ENCODE peak calls at places on chromosomes 2 and 18, in ten cellular contexts. Q is immature natural killer cell; R is stimulated activated naive B cell treated with anti-CD40 and anti-IgM and Interleukin-4, amounts not matched to agents 10 μg/mL and 1 μg/mL and 100 μg/mL, for 72 hours; Y is ACHN; V is stimulated activated CD4-positive, alpha-beta T cell treated with anti-CD3 and anti-CD28 coated beads, Interleukin-2, amount 100 ng/mL, for 24 hours; O is bronchial epithelial cell; E is Kasumi-1; I is fibroblast of mammary gland; J is HT1080; X is NCI-H510A treated with DMSO at 0.1 percent for 48 hours. T is an unnamed sample.

GRCh38 chr2:119929537-119929936 is 83.3 kb upstream of the EPB41L5 start:
- DNase-seq in Q (peak; percentile 74), R (no peak), Y (no peak), V (no peak), O (no peak), E (no peak), I (no peak), J (no peak), X (no peak), T (no peak)

GRCh38 chr2:95551055-95551568 is 40.7 kb upstream of the TRIM43 start:
- DNase-seq in Q (no peak), R (no peak), Y (no peak), V (no peak), O (no peak), E (no peak), I (no peak), J (no peak), X (no peak), T (no peak)

GRCh38 chr2:179612108-179612507 is 249.3 kb downstream of the ZNF385B start:
- DNase-seq in Q (no peak), R (no peak), Y (no peak), V (no peak), O (no peak), E (no peak), I (peak; percentile 58), J (no peak), X (no peak), T (no peak)

GRCh38 chr18:45793295-45793965 is 32.0 kb upstream of the SIGLEC15 start:
- DNase-seq in Q (no peak), R (no peak), Y (peak; percentile 65), V (no peak), O (peak; percentile 100), E (no peak), I (peak; percentile 90), J (peak; percentile 97), X (no peak), T (no peak)

GRCh38 chr2:100199421-100199820 is 57.0 kb upstream of the AFF3 start:
- DNase-seq in Q (no peak), R (no peak), Y (no peak), V (no peak), O (no peak), E (no peak), I (no peak), J (no peak), X (no peak), T (no peak)

GRCh38 chr2:200028998-200029397 is 73.6 kb downstream of the MAIP1 start:
- DNase-seq in Q (no peak), R (no peak), Y (no peak), V (no peak), O (no peak), E (no peak), I (no peak), J (no peak), X (no peak), T (no peak)

GRCh38 chr2:85187069-85187468 is 53.9 kb downstream of the TCF7L1 start:
- DNase-seq in Q (no peak), R (no peak), Y (no peak), V (no peak), O (no peak), E (no peak), I (no peak), J (no peak), X (no peak), T (no peak)

GRCh38 chr18:63440219-63440618 is 17.9 kb upstream of the VPS4B start:
- DNase-seq in Q (no peak), R (no peak), Y (peak; percentile 18), V (no peak), O (peak; percentile 64), E (peak; percentile 4), I (peak; percentile 74), J (peak; percentile 48), X (no peak), T (no peak)

GRCh38 chr18:23547806-23548205 is 38.5 kb downstream of the NPC1 start:
- DNase-seq in Q (no peak), R (no peak), Y (peak; percentile 82), V (no peak), O (peak; percentile 60), E (no peak), I (peak; percentile 43), J (peak; percentile 35), X (no peak), T (no peak)

GRCh38 chr2:238361877-238362276 is 41.6 kb downstream of the TRAF3IP1 start:
- DNase-seq in Q (no peak), R (no peak), Y (no peak), V (no peak), O (no peak), E (no peak), I (no peak), J (no peak), X (no peak), T (no peak)

GRCh38 chr2:144544053-144544452 is 24.1 kb upstream of the ZEB2 start:
- DNase-seq in Q (no peak), R (no peak), Y (no peak), V (no peak), O (no peak), E (no peak), I (no peak), J (no peak), X (no peak), T (no peak)

GRCh38 chr2:72973566-72974435 is 56.5 kb downstream of the EMX1 start:
- DNase-seq in Q (peak; percentile 21), R (peak; percentile 17), Y (peak; percentile 72), V (peak; percentile 38), O (peak; percentile 47), E (peak; percentile 71), I (peak; percentile 54), J (peak; percentile 51), X (peak; percentile 52), T (peak; percentile 36)

GRCh38 chr2:11573418-11574175 is 39.8 kb downstream of the GREB1 start:
- DNase-seq in Q (no peak), R (no peak), Y (no peak), V (no peak), O (no peak), E (no peak), I (no peak), J (peak; percentile 93), X (no peak), T (no peak)

GRCh38 chr2:44362207-44363015 is 664 bp downstream of the CAMKMT start:
- DNase-seq in Q (peak; percentile 24), R (peak; percentile 20), Y (peak; percentile 58), V (peak; percentile 48), O (peak; percentile 44), E (peak; percentile 40), I (peak; percentile 52), J (peak; percentile 32), X (peak; percentile 50), T (peak; percentile 44)